ENCODE peak calls at places on chromosomes 1 and 21, in ten cellular contexts. K is RWPE1, Y is AG04449, L is left ventricle myocardium inferior, G is HCT116, E is Calu3, V is endothelial cell, H is body of pancreas, T is spleen, P is GM12865. W is an unnamed sample.

GRCh38 chr1:225919906-225920305 is 4.1 kb downstream of the PYCR2 start:
- DNase-seq in K (peak), Y (peak), L (peak), G (no peak), E (no peak), V (no peak), H (peak), T (no peak), P (peak), W (no peak)

GRCh38 chr1:212689196-212689710 is 10.4 kb downstream of the BATF3 start:
- DNase-seq in K (no peak), Y (no peak), L (no peak), G (no peak), E (no peak), V (no peak), H (no peak), T (no peak), P (no peak), W (no peak)

GRCh38 chr1:157932082-157932481 is 61.4 kb upstream of the KIRREL1 start:
- DNase-seq in K (peak), Y (no peak), L (no peak), G (no peak), E (no peak), V (no peak), H (no peak), T (no peak), P (no peak), W (no peak)

GRCh38 chr1:192879416-192879815 is 70.6 kb downstream of the RGS2 start:
- DNase-seq in K (no peak), Y (no peak), L (no peak), G (no peak), E (no peak), V (no peak), H (no peak), T (no peak), P (no peak), W (no peak)

GRCh38 chr1:219461891-219462528 is 150.9 kb downstream of the ZC3H11B start:
- DNase-seq in K (no peak), Y (no peak), L (no peak), G (no peak), E (no peak), V (no peak), H (no peak), T (no peak), P (peak), W (no peak)

GRCh38 chr21:27108228-27108627 is 141.3 kb upstream of the ADAMTS5 start:
- DNase-seq in K (no peak), Y (peak), L (no peak), G (no peak), E (no peak), V (no peak), H (no peak), T (no peak), P (no peak), W (no peak)

GRCh38 chr1:6587261-6588005 is 7.6 kb downstream of the ZBTB48 start:
- DNase-seq in K (peak), Y (no peak), L (peak), G (no peak), E (no peak), V (no peak), H (peak), T (no peak), P (no peak), W (no peak)

GRCh38 chr21:39106881-39107462 is 76.3 kb downstream of the PSMG1 start:
- DNase-seq in K (no peak), Y (no peak), L (no peak), G (no peak), E (no peak), V (no peak), H (no peak), T (no peak), P (no peak), W (no peak)

GRCh38 chr1:41726899-41727748 is 191.6 kb downstream of the HIVEP3 start:
- DNase-seq in K (no peak), Y (no peak), L (peak), G (no peak), E (no peak), V (no peak), H (peak), T (peak), P (peak), W (peak)

DNA sequence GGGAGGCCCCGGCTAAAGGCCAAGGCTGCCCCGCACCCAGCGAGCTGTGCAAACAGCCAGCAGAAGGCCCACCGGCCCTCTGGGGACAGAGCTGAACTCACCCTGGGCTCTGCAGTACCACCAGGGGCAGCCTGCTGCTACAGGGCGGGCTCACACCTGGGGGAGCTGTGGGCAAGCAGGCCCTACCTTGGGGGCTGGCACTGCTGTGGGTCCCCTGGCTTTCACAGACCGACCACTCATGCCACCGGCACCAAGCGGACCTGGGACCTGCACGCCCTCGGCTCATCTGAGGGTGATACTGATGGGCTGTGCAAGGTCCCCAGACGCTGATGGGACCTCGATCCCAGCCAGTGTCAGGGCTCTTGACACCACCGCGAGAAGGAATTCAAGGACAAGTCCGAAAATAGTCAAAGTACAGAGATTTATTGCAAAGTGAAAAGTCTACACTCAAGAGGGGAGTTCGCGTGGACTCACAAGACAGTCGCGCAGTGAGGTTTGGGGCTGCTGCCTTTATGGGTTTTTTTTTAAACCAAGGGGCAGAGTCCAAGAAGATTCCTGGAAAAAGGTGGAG is 61.0 kb upstream of the ADARB1 start:
- DNase-seq in K (no peak), Y (no peak), L (peak), G (no peak), E (no peak), V (no peak), H (peak), T (peak), P (no peak), W (no peak)
- TF ChIP-seq CTCF in K (no peak), Y (no peak), L (no peak), G (no peak), E (no peak), V (no peak), H (no peak), T (no peak), P (no peak), W (no peak)

GRCh38 chr21:44462090-44462833 is 7.0 kb downstream of the LRRC3 start:
- DNase-seq in K (no peak), Y (no peak), L (no peak), G (no peak), E (no peak), V (no peak), H (no peak), T (no peak), P (no peak), W (no peak)

GRCh38 chr21:44461005-44461404 is 5.7 kb downstream of the LRRC3 start:
- DNase-seq in K (no peak), Y (no peak), L (no peak), G (no peak), E (no peak), V (no peak), H (no peak), T (peak), P (no peak), W (no peak)

GRCh38 chr21:44460441-44460755 is 5.1 kb downstream of the LRRC3 start:
- DNase-seq in K (no peak), Y (no peak), L (no peak), G (no peak), E (no peak), V (no peak), H (no peak), T (peak), P (no peak), W (no peak)

GRCh38 chr21:44462834-44463200 is 7.5 kb downstream of the LRRC3 start:
- DNase-seq in K (no peak), Y (no peak), L (no peak), G (no peak), E (no peak), V (no peak), H (no peak), T (no peak), P (no peak), W (no peak)

GRCh38 chr21:44461438-44462089 is 6.3 kb downstream of the LRRC3 start:
- DNase-seq in K (no peak), Y (no peak), L (no peak), G (no peak), E (no peak), V (peak), H (no peak), T (no peak), P (no peak), W (no peak)
- TF ChIP-seq CTCF in K (no peak), Y (no peak), L (peak), G (no peak), E (no peak), V (peak), H (no peak), T (no peak), P (no peak), W (no peak)

DNA sequence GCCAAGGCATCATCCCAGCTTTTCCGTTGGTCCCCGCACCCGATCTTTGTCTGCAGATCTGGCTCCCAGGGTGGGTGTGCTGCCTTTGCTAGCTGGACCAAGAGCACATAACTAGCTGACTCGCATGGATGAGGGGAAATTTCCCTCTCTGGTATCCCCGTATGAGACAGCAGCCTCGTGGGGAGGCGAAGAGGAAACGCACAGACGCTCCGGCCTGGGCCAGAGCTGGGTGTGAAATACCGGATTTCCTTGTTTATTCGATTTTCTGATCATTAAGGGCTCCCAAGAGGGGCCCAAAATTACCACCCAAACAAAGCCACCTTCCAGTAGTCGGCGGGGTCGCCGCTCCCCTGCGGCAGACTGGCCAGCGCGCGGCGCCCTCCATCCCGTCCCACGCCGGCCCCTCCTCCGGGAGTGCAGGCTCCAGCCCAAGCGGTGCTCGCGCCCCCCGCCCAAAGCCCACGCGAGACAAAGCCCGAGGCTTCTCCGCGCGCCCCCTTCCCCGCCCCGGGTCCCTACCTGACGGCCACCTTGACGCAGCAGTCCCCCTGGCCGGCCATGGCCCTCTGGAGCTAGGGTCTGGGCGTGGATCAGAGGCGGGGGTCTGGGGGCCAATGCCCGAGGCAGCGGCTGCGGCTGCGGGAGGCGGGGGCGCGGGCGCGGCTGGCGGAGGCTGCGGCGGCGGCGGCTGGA is 544 bp downstream of the KIF21B start:
- DNase-seq in K (no peak), Y (no peak), L (no peak), G (no peak), E (no peak), V (peak), H (no peak), T (peak), P (peak), W (no peak)
- TF ChIP-seq CTCF in K (no peak), Y (no peak), L (no peak), G (no peak), E (no peak), V (no peak), H (no peak), T (no peak), P (no peak), W (peak)

GRCh38 chr1:54795100-54795665 is 5.9 kb downstream of the TTC22 start:
- DNase-seq in K (no peak), Y (no peak), L (no peak), G (no peak), E (no peak), V (no peak), H (no peak), T (peak), P (no peak), W (no peak)

GRCh38 chr1:54788462-54788861 is 12.7 kb downstream of the TTC22 start:
- DNase-seq in K (no peak), Y (no peak), L (no peak), G (no peak), E (no peak), V (no peak), H (no peak), T (no peak), P (no peak), W (no peak)

GRCh38 chr1:54792686-54793282 is 8.3 kb downstream of the TTC22 start:
- DNase-seq in K (no peak), Y (no peak), L (no peak), G (no peak), E (no peak), V (no peak), H (no peak), T (no peak), P (no peak), W (no peak)

GRCh38 chr1:54794401-54795099 is 6.6 kb downstream of the TTC22 start:
- DNase-seq in K (no peak), Y (no peak), L (no peak), G (no peak), E (peak), V (no peak), H (peak), T (peak), P (no peak), W (no peak)

DNA sequence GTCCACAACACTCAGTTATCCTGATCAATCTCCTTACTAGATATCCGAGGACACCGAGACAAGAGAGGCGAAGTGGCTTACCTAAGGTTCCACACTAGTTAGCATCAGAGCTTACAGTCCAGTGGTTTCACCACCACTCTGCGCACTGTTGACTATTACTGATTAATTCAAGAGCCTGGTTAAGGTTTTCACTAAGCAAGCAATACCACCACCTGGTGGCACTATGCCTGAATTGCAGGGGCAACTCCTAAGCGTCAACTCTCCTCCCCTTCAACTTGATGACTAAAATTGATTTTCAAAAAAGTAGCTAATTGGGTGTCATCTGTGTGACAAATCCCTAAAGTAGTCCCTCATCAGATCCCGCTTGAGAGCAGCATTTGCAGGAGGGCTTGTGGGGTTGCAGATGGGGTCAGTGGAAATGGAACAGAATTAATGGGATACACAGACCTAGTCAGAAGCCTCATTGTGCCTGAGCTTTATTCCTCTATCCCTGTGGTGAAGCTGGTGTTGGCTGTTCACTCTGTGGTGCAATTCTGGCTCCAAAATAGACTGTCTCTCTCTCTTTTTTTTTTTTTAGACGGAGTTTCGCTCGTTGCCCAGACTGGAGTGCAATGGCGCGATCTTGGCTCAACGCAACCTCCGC is 9.1 kb downstream of the TTC22 start:
- DNase-seq in K (no peak), Y (no peak), L (no peak), G (peak), E (peak), V (peak), H (peak), T (no peak), P (peak), W (no peak)
- TF ChIP-seq CTCF in K (no peak), Y (peak), L (peak), G (peak), E (peak), V (peak), H (peak), T (no peak), P (peak), W (peak)

DNA sequence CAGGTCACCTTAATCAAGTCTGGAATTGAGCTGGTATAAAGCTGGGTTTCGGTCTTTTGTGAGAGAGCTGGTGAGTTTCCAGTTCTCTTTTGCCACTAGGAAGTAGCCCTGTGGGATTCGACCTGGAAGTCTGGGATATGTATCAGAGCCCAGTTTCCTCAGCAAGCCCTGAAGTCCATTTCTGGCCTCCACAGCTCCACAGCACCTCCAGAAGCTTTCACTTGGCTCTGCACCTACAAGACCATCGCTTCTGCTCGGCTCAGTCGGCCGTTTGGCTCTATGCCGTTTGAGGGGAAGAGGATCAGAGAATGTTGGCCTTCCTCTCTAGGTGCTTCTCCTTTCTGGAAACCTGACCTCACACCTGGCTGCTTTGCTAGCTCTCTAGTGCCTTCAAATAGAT is 148.0 kb downstream of the GALNT2 start:
- DNase-seq in K (no peak), Y (no peak), L (peak), G (no peak), E (peak), V (peak), H (peak), T (no peak), P (no peak), W (no peak)
- TF ChIP-seq CTCF in K (no peak), Y (peak), L (peak), G (no peak), E (no peak), V (no peak), H (peak), T (no peak), P (no peak), W (peak)

DNA sequence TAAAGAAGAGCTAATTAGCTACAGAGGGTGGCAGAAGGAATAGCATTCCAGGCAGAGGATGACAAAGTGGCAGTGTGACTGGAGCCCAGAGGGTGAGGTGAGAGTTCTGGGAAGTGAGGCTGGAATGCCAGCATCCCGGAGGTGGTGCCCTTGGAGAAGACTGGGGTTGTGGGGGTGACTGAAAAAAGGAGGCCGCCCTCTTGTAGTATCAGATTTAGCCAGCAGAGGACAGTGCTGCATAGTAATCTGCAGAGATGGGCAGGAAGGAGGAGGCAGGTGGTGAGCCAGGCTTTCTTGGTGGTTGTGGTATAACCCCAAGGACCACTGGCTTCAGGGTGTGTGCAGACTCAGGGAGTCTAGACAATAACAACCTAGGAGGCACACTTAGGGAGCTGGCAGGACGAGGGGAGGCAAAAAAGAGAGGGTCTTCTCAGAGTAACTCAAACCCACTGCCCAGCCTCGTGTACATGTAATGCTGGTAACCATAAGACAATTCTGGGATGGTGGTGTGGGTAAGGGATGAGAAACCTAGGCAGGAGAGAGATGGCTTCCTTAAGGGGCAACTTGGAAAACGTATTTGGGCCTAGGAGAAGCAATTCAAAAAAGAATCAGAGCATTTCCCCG is 30.5 kb downstream of the MROH7 start:
- DNase-seq in K (peak), Y (no peak), L (no peak), G (peak), E (peak), V (peak), H (peak), T (no peak), P (peak), W (peak)
- TF ChIP-seq CTCF in K (peak), Y (peak), L (peak), G (peak), E (peak), V (peak), H (peak), T (peak), P (peak), W (peak)

DNA sequence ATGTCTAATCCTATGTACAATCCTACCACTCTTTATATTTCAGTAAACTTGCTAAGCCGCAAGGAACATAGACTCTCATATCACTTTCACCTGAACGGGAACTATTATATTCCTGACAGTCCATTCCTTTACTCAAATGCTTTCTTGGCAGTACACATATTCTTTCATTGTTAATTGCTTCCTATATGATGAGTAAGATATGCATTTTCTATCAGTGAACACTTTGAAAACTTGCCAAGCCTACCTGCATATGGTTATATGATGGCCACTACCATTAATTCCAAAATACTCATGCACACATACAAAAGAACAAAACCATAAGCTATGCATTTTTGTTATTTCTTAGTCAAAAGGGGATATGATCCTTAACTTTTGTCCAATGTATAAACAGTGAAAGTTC is 341.5 kb downstream of the VAV3 start:
- DNase-seq in K (peak), Y (no peak), L (no peak), G (no peak), E (no peak), V (no peak), H (no peak), T (no peak), P (no peak), W (no peak)
- TF ChIP-seq CTCF in K (no peak), Y (no peak), L (no peak), G (no peak), E (no peak), V (no peak), H (no peak), T (no peak), P (no peak), W (no peak)

DNA sequence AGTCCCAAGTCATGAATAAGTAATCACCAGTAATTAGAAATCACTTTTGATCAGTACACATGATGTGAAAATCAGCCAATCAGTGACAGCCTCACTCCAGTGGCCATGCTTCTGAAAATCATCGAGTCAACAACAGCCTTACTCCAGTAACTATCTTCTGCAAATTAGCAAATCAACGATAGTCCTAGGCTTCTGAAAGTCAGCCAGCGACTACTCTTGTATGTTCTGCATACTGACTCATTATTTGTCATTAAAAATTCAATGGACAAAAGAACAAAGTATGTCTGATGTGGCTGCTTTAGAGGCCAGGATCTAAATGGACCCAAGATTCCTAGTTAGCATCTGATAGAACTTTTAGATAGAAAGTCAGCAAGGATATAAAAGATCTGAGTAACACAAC is 102.5 kb downstream of the GPR52 start:
- DNase-seq in K (peak), Y (no peak), L (no peak), G (no peak), E (no peak), V (no peak), H (no peak), T (no peak), P (no peak), W (no peak)
- TF ChIP-seq CTCF in K (no peak), Y (no peak), L (no peak), G (no peak), E (no peak), V (no peak), H (no peak), T (no peak), P (no peak), W (no peak)

GRCh38 chr1:160748182-160748876 is 9.3 kb downstream of the SLAMF7 start:
- DNase-seq in K (peak), Y (no peak), L (no peak), G (no peak), E (no peak), V (no peak), H (no peak), T (no peak), P (peak), W (no peak)
- TF ChIP-seq CTCF in K (no peak), Y (no peak), L (no peak), G (peak), E (no peak), V (no peak), H (no peak), T (no peak), P (peak), W (peak)

GRCh38 chr1:23559136-23559984 is at the start of gene ID3:
- DNase-seq in K (peak), Y (peak), L (peak), G (peak), E (peak), V (peak), H (peak), T (peak), P (peak), W (peak)
- TF ChIP-seq CTCF in K (no peak), Y (no peak), L (no peak), G (no peak), E (no peak), V (no peak), H (no peak), T (no peak), P (no peak), W (no peak)